ENCODE peak calls at places on chromosomes 5 and 9, in eight cellular contexts. I is cardiac fibroblast; Q is Caki2; U is stimulated activated CD4-positive, alpha-beta T cell treated with anti-CD3 and anti-CD28 coated beads, Interleukin-12 subunit alpha, Interleukin-12 subunit beta, amount 100 ng/mL, for 48 hours; F is WERI-Rb-1; S is Right ventricle myocardium superior; P is hepatocyte; X is amygdala. C is an unnamed sample.

GRCh38 chr5:173714551-173715428 is 98.3 kb upstream of the BOD1 start:
- DNase-seq in I (peak), Q (no peak), U (no peak), F (no peak), S (no peak), P (no peak), X (no peak), C (peak)

GRCh38 chr9:111297061-111297824 is 32.8 kb downstream of the OR2K2 start:
- DNase-seq in I (no peak), Q (no peak), U (no peak), F (no peak), S (no peak), P (no peak), X (no peak), C (no peak)

GRCh38 chr9:101512116-101512515 is 21.5 kb upstream of the RNF20 start:
- DNase-seq in I (no peak), Q (no peak), U (no peak), F (no peak), S (no peak), P (no peak), X (no peak), C (no peak)

GRCh38 chr5:67771791-67772190 is 443.8 kb upstream of the PIK3R1 start:
- DNase-seq in I (no peak), Q (no peak), U (no peak), F (no peak), S (no peak), P (no peak), X (no peak), C (no peak)

GRCh38 chr9:70195456-70195855 is 63.3 kb upstream of the SMC5 start:
- DNase-seq in I (no peak), Q (no peak), U (no peak), F (no peak), S (no peak), P (no peak), X (no peak), C (no peak)

GRCh38 chr9:93960221-93960970 is 5.2 kb upstream of the BARX1 start:
- DNase-seq in I (no peak), Q (no peak), U (no peak), F (no peak), S (no peak), P (peak), X (no peak), C (no peak)

GRCh38 chr9:110330484-110331115 is 7.1 kb downstream of the TXNDC8 start:
- DNase-seq in I (peak), Q (no peak), U (no peak), F (no peak), S (no peak), P (no peak), X (no peak), C (peak)

GRCh38 chr5:81232449-81233079 is 558 bp upstream of the CKMT2 start:
- DNase-seq in I (peak), Q (no peak), U (no peak), F (no peak), S (peak), P (no peak), X (no peak), C (peak)

GRCh38 chr5:174145821-174146220 is 100.3 kb downstream of the NSG2 start:
- DNase-seq in I (peak), Q (no peak), U (peak), F (no peak), S (no peak), P (no peak), X (peak), C (no peak)

GRCh38 chr9:30670805-30671562 is 1713.5 kb upstream of the ACO1 start:
- DNase-seq in I (no peak), Q (no peak), U (no peak), F (no peak), S (peak), P (no peak), X (no peak), C (no peak)

C was measured in fibroblast of villous mesenchyme.